ENCODE peak calls at places on chromosomes 12 and 14, in nine cellular contexts. J is A549, O is transverse colon, X is SK-N-SH, C is suprapubic skin, R is sigmoid colon, K is K562, G is ovary, L is GM12878. B is an unnamed sample.

GRCh38 chr12:47867496-47867941 is 37.3 kb downstream of the VDR start:
- DNase-seq in R (no peak), C (no peak), X (no peak), O (no peak), L (no peak), J (no peak), G (no peak), K (peak), B (no peak)

GRCh38 chr12:4579305-4580097 is 17.5 kb downstream of the DYRK4 start:
- DNase-seq in C (no peak), J (peak), G (no peak), L (no peak), K (peak), R (no peak), X (peak), O (peak), B (no peak)

GRCh38 chr12:1594045-1594294 is 411 bp downstream of the FBXL14 start:
- DNase-seq in K (no peak), C (no peak), G (peak), J (peak), R (peak), O (peak), L (no peak), X (peak), B (no peak)

GRCh38 chr12:96107236-96107635 is 71.8 kb upstream of the LTA4H start:
- DNase-seq in C (no peak), G (no peak), L (no peak), X (peak), J (no peak), R (no peak), O (no peak), K (no peak), B (no peak)

GRCh38 chr12:101948365-101948764 is 71.0 kb downstream of the DRAM1 start:
- DNase-seq in K (no peak), R (peak), C (no peak), J (no peak), X (no peak), O (no peak), G (no peak), L (no peak), B (no peak)

GRCh38 chr12:25023808-25024207 is 74.9 kb upstream of the BCAT1 start:
- DNase-seq in L (no peak), K (no peak), X (no peak), O (no peak), J (no peak), R (no peak), G (no peak), C (no peak), B (no peak)

GRCh38 chr12:59873136-59873535 is 277.3 kb downstream of the SLC16A7 start:
- DNase-seq in C (no peak), L (no peak), J (no peak), K (no peak), O (no peak), X (no peak), G (no peak), R (no peak), B (no peak)

GRCh38 chr12:91819132-91819447 is 326.6 kb downstream of the BTG1 start:
- DNase-seq in O (no peak), C (peak), X (no peak), K (no peak), J (no peak), R (no peak), L (no peak), G (no peak), B (no peak)

GRCh38 chr14:64729386-64730060 is 25.3 kb downstream of the PLEKHG3 start:
- DNase-seq in O (no peak), C (no peak), R (no peak), L (no peak), J (no peak), K (no peak), G (no peak), X (no peak), B (no peak)

GRCh38 chr12:5272061-5272820 is 159.7 kb upstream of the NTF3 start:
- DNase-seq in L (no peak), C (no peak), O (no peak), K (no peak), J (no peak), R (no peak), G (no peak), X (no peak), B (no peak)

GRCh38 chr12:32586390-32586789 is 92.7 kb upstream of the DNM1L start:
- DNase-seq in C (no peak), G (no peak), O (no peak), L (no peak), K (no peak), R (no peak), X (no peak), J (no peak), B (no peak)
- TF ChIP-seq EP300 in C (no peak), G (no peak), O (no peak), L (no peak), K (no peak), R (no peak), X (no peak), J (no peak), B (no peak)

GRCh38 chr12:77830502-77830901 is at the start of gene NAV3:
- DNase-seq in G (no peak), C (no peak), R (no peak), K (no peak), L (no peak), X (no peak), O (no peak), J (no peak), B (no peak)
- H3K4me3 ChIP-seq in G (peak), C (no peak), R (peak), K (no peak), L (no peak), X (peak), O (no peak), J (no peak), B (no peak)

GRCh38 chr12:72995616-72996015 is 723.4 kb downstream of the TRHDE start:
- DNase-seq in R (no peak), L (no peak), X (no peak), C (no peak), K (no peak), G (no peak), J (no peak), O (no peak), B (no peak)
- H3K27ac ChIP-seq in R (no peak), L (no peak), X (no peak), C (no peak), K (peak), G (no peak), J (no peak), O (no peak), B (no peak)

DNA sequence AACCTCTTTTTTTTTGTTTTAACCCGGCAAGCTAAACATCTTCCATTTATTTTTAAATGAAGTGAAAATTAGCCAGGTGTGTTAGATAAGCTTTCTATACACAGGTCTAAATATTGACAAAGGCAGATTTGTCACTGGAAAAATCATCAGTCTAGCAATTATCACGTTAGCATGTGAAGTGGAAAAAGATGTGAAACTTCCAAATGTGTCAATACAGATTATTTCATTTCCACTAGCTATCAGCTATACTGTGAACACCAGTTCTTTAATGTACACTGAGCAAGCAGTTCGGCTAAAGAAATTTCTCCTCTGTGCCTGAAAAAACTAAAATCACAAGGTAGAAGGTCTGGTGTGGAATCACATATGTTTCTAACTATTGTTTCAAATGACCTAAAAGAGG is 96.6 kb upstream of the G2E3 start:
- DNase-seq in K (no peak), R (no peak), O (no peak), X (no peak), C (no peak), J (no peak), L (no peak), G (no peak), B (no peak)
- TF ChIP-seq EP300 in K (no peak), R (no peak), O (no peak), X (no peak), C (no peak), J (no peak), L (no peak), G (no peak), B (no peak)

DNA sequence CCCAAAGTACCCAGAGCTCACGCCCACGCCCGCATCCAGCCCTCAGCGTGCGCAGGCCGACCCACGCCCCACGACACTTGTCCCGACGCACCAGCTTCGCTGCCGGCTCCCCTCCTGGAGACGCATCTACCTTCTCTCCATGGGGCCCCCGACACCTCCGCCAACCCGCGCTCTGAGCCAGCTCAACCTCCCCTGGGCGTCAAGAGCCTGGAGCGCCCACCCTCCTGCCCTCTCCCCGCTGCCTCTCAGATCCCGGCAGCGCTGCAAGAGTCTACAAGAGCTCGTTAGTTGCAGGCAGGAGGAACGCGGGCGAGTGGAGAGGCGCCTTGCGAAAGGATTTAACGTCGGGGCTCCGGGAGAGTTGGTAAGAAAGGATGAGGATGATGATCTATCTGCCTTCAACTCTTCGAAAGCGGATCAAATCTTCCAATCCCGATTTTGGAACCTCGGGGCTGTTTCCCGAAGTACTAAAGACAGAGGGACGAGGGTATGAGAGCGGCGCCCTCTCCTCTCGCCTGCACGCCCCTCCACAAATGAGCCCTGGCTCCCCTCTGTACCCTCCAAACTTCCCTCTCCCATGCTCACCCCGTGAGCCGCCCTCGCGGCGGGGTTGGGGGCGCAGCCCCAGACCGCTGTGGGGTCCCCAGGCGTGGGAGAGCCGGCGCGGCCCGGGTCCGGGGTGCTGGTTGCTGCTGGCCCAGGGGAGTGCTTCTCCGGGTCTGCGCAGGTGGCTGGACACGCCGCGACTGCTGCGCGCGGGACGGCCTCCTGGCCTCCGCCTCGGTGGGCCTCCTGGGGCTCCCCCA is 968 bp downstream of the LTBP2 start:
- DNase-seq in R (no peak), L (no peak), C (no peak), G (peak), J (no peak), K (no peak), X (no peak), O (no peak), B (no peak)
- H3K4me3 ChIP-seq in R (peak), L (no peak), C (peak), G (peak), J (peak), K (no peak), X (peak), O (peak), B (peak)

DNA sequence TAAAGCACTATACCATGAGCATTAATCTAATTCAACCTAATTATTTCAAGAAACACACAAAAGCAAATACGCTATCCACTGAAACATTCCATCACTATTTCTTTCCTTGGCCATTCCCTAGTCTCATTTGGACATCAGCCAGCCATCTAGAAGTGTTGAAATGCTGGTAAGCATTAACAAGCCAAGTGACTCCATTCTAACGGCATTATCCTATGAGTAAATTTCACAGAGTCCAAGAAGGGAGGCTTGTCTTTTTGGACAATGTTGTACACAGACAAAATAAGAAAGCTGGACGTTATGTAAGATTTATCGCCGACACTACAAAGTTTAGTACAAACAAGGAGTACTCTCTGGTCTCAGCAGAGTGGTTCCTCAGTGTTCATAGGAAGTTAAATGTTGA is 476.8 kb downstream of the FOXG1 start:
- DNase-seq in J (no peak), R (no peak), G (no peak), L (no peak), X (no peak), K (no peak), C (no peak), O (no peak), B (no peak)
- H3K27ac ChIP-seq in J (no peak), R (no peak), G (no peak), L (no peak), X (no peak), K (no peak), C (no peak), O (no peak), B (no peak)

B was measured in upper lobe of left lung.